ENCODE peak calls at places on chromosome X, in ten cellular contexts. D is IMR-90, F is OCI-LY7, O is fibroblast of lung, Y is H9, V is hepatocyte, R is mesenchymal stem cell, H is PC-3, S is A549, T is MM.1S. Z is an unnamed sample.

GRCh38 chrX:115367455-115367854 is 77.9 kb downstream of the LUZP4 start:
- DNase-seq in D (peak), F (no peak), O (no peak), Y (no peak), V (no peak), R (peak), H (no peak), S (no peak), T (no peak), Z (peak)

GRCh38 chrX:42119076-42119475 is 195.7 kb upstream of the CASK start:
- DNase-seq in D (peak), F (no peak), O (peak), Y (no peak), V (peak), R (peak), H (peak), S (peak), T (no peak), Z (peak)

GRCh38 chrX:49829016-49829415 is at the start of gene PAGE4:
- DNase-seq in D (no peak), F (peak), O (no peak), Y (peak), V (no peak), R (no peak), H (peak), S (peak), T (no peak), Z (no peak)

GRCh38 chrX:476724-477075 is 90.0 kb upstream of the PPP2R3B start:
- DNase-seq in D (no peak), F (no peak), O (no peak), Y (no peak), V (no peak), R (no peak), H (no peak), S (no peak), T (no peak), Z (no peak)

GRCh38 chrX:137195991-137196390 is 162.2 kb upstream of the GPR101 start:
- DNase-seq in D (no peak), F (no peak), O (no peak), Y (no peak), V (no peak), R (no peak), H (peak), S (no peak), T (no peak), Z (no peak)

GRCh38 chrX:150573702-150574101 is 5.3 kb downstream of the MTM1 start:
- DNase-seq in D (no peak), F (peak), O (no peak), Y (no peak), V (no peak), R (no peak), H (no peak), S (no peak), T (no peak), Z (no peak)

GRCh38 chrX:110146521-110146920 is 143.6 kb downstream of the TMEM164 start:
- DNase-seq in D (peak), F (peak), O (peak), Y (no peak), V (peak), R (peak), H (peak), S (peak), T (peak), Z (peak)

GRCh38 chrX:134237363-134237702 is 351 bp downstream of the CCDC160 start:
- DNase-seq in D (no peak), F (no peak), O (no peak), Y (no peak), V (peak), R (peak), H (no peak), S (no peak), T (no peak), Z (no peak)

GRCh38 chrX:122817321-122817720 is 366.8 kb upstream of the GRIA3 start:
- DNase-seq in D (no peak), F (no peak), O (no peak), Y (no peak), V (no peak), R (no peak), H (no peak), S (no peak), T (no peak), Z (no peak)

GRCh38 chrX:81120936-81121351 is 80.8 kb downstream of the HMGN5 start:
- DNase-seq in D (peak), F (peak), O (peak), Y (peak), V (peak), R (peak), H (peak), S (peak), T (peak), Z (peak)

GRCh38 chrX:109793191-109793590 is 60.1 kb upstream of the ACSL4 start:
- DNase-seq in D (no peak), F (no peak), O (no peak), Y (no peak), V (no peak), R (no peak), H (peak), S (no peak), T (no peak), Z (peak)

GRCh38 chrX:101237041-101237440 is 17.5 kb downstream of the DRP2 start:
- DNase-seq in D (no peak), F (no peak), O (no peak), Y (no peak), V (no peak), R (no peak), H (no peak), S (no peak), T (no peak), Z (no peak)

GRCh38 chrX:121298499-121298898 is 251.1 kb downstream of the GLUD2 start:
- DNase-seq in D (no peak), F (no peak), O (no peak), Y (no peak), V (no peak), R (no peak), H (no peak), S (no peak), T (no peak), Z (no peak)

GRCh38 chrX:39133971-39134370 is 332.7 kb downstream of the MID1IP1 start:
- DNase-seq in D (no peak), F (peak), O (no peak), Y (peak), V (peak), R (no peak), H (peak), S (peak), T (peak), Z (no peak)

GRCh38 chrX:107429090-107429489 is 20.4 kb upstream of the FRMPD3 start:
- DNase-seq in D (peak), F (peak), O (peak), Y (peak), V (no peak), R (peak), H (peak), S (peak), T (peak), Z (no peak)

GRCh38 chrX:43870758-43871419 is 11.4 kb downstream of the MAOB start:
- DNase-seq in D (no peak), F (no peak), O (no peak), Y (no peak), V (no peak), R (no peak), H (no peak), S (no peak), T (peak), Z (no peak)

GRCh38 chrX:23554304-23554703 is 113.0 kb upstream of the PRDX4 start:
- DNase-seq in D (peak), F (peak), O (peak), Y (no peak), V (peak), R (peak), H (peak), S (peak), T (peak), Z (peak)

GRCh38 chrX:127879585-127879984 is 172.6 kb downstream of the ACTRT1 start:
- DNase-seq in D (no peak), F (no peak), O (no peak), Y (no peak), V (no peak), R (no peak), H (peak), S (no peak), T (no peak), Z (no peak)

GRCh38 chrX:72123471-72124185 is 8.1 kb downstream of the RTL5 start:
- DNase-seq in D (peak), F (no peak), O (peak), Y (peak), V (peak), R (peak), H (no peak), S (no peak), T (no peak), Z (no peak)

GRCh38 chrX:139680356-139680755 is 27.6 kb downstream of the MCF2 start:
- DNase-seq in D (no peak), F (no peak), O (no peak), Y (no peak), V (no peak), R (no peak), H (no peak), S (no peak), T (no peak), Z (peak)

GRCh38 chrX:86078650-86079049 is 31.3 kb upstream of the CHM start:
- DNase-seq in D (no peak), F (no peak), O (no peak), Y (no peak), V (no peak), R (no peak), H (no peak), S (no peak), T (no peak), Z (no peak)

GRCh38 chrX:40245411-40246140 is 147.8 kb upstream of the BCOR start:
- DNase-seq in D (no peak), F (no peak), O (peak), Y (no peak), V (peak), R (peak), H (no peak), S (no peak), T (no peak), Z (no peak)

GRCh38 chrX:53831662-53832635 is 145.4 kb upstream of the HUWE1 start:
- DNase-seq in D (peak), F (peak), O (peak), Y (peak), V (peak), R (peak), H (peak), S (peak), T (peak), Z (peak)

GRCh38 chrX:20140410-20140809 is 1.2 kb downstream of the EIF1AX start:
- DNase-seq in D (no peak), F (peak), O (no peak), Y (no peak), V (no peak), R (no peak), H (no peak), S (no peak), T (no peak), Z (no peak)

GRCh38 chrX:54029543-54030143 is 14.6 kb downstream of the PHF8 start:
- DNase-seq in D (no peak), F (no peak), O (no peak), Y (no peak), V (no peak), R (no peak), H (no peak), S (no peak), T (no peak), Z (peak)

GRCh38 chrX:1389993-1390285 is 2.0 kb downstream of the SLC25A6 start:
- DNase-seq in D (no peak), F (no peak), O (no peak), Y (no peak), V (no peak), R (no peak), H (no peak), S (no peak), T (no peak), Z (no peak)

GRCh38 chrX:111270339-111270738 is at the start of gene CAPN6:
- DNase-seq in D (peak), F (no peak), O (no peak), Y (peak), V (peak), R (peak), H (peak), S (peak), T (peak), Z (peak)

GRCh38 chrX:51759055-51759454 is 15.8 kb downstream of the GSPT2 start:
- DNase-seq in D (no peak), F (no peak), O (no peak), Y (no peak), V (no peak), R (no peak), H (no peak), S (no peak), T (no peak), Z (no peak)

GRCh38 chrX:71665747-71666146 is 1.6 kb upstream of the LOC101059915 start:
- DNase-seq in D (no peak), F (no peak), O (no peak), Y (no peak), V (no peak), R (no peak), H (no peak), S (no peak), T (no peak), Z (no peak)

GRCh38 chrX:154738013-154738738 is 12.7 kb downstream of the GAB3 start:
- DNase-seq in D (peak), F (no peak), O (peak), Y (no peak), V (no peak), R (peak), H (peak), S (no peak), T (no peak), Z (peak)

GRCh38 chrX:40878821-40879571 is 143.7 kb upstream of the MED14 start:
- DNase-seq in D (no peak), F (no peak), O (no peak), Y (peak), V (no peak), R (no peak), H (no peak), S (no peak), T (no peak), Z (no peak)

GRCh38 chrX:3592184-3592583 is 121.3 kb downstream of the PRKX start:
- DNase-seq in D (no peak), F (no peak), O (no peak), Y (peak), V (no peak), R (no peak), H (no peak), S (no peak), T (no peak), Z (no peak)

GRCh38 chrX:151687635-151688034 is 7.6 kb upstream of the PRRG3 start:
- DNase-seq in D (no peak), F (no peak), O (no peak), Y (no peak), V (no peak), R (no peak), H (no peak), S (no peak), T (no peak), Z (no peak)

GRCh38 chrX:53440631-53441517 is 6.7 kb upstream of the HSD17B10 start:
- DNase-seq in D (peak), F (no peak), O (peak), Y (peak), V (peak), R (peak), H (peak), S (peak), T (no peak), Z (peak)

GRCh38 chrX:30577362-30577961 is at the start of gene TASL:
- DNase-seq in D (no peak), F (peak), O (no peak), Y (no peak), V (no peak), R (no peak), H (no peak), S (no peak), T (peak), Z (no peak)

GRCh38 chrX:124018031-124018430 is 56.5 kb downstream of the STAG2 start:
- DNase-seq in D (peak), F (peak), O (peak), Y (no peak), V (no peak), R (peak), H (peak), S (no peak), T (no peak), Z (no peak)

GRCh38 chrX:56762220-56762619 is 33.2 kb downstream of the NBDY start:
- DNase-seq in D (no peak), F (peak), O (no peak), Y (no peak), V (no peak), R (no peak), H (no peak), S (no peak), T (peak), Z (no peak)

GRCh38 chrX:104420907-104421306 is 145.1 kb upstream of the IL1RAPL2 start:
- DNase-seq in D (no peak), F (no peak), O (no peak), Y (no peak), V (no peak), R (no peak), H (peak), S (no peak), T (no peak), Z (no peak)

GRCh38 chrX:44954562-44954961 is 81.6 kb downstream of the KDM6A start:
- DNase-seq in D (no peak), F (no peak), O (no peak), Y (no peak), V (no peak), R (no peak), H (peak), S (no peak), T (no peak), Z (no peak)
- H3K4me2 ChIP-seq in D (no peak), F (no peak), O (no peak), Y (peak), V (peak), R (no peak), H (peak), S (peak), T (no peak), Z (peak)

DNA sequence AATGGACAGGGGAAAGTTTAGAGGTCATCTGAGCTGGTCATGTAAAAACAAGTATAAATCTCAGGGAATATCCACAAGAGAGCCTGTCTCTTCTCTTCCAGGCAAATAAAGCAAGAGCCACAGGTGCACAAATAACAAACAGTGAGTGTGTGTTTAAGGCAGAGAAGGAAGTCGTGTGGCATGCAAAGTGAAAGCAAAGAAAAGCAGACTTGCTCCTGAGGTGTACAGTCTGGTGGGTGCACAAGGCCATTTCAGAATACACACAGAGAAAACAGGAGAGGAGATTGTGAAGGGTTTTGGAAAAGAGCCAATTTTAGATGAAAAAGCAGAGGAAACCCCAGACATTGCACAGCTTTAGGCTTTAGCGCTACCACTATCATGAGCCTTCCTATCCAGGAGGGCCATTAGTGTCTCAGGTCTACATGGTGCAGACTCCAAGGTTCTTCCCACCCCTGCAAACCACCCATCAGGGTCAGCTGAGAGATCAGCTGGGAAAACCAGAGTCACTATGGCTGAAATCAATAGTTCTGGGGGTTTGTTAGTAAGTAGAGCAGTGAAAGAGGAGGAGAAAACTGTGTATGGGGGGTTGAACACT is 355.8 kb downstream of the KLHL4 start:
- DNase-seq in D (no peak), F (no peak), O (no peak), Y (no peak), V (peak), R (no peak), H (no peak), S (no peak), T (peak), Z (no peak)
- H3K4me2 ChIP-seq in D (no peak), F (no peak), O (no peak), Y (no peak), V (peak), R (no peak), H (no peak), S (no peak), T (peak), Z (no peak)

DNA sequence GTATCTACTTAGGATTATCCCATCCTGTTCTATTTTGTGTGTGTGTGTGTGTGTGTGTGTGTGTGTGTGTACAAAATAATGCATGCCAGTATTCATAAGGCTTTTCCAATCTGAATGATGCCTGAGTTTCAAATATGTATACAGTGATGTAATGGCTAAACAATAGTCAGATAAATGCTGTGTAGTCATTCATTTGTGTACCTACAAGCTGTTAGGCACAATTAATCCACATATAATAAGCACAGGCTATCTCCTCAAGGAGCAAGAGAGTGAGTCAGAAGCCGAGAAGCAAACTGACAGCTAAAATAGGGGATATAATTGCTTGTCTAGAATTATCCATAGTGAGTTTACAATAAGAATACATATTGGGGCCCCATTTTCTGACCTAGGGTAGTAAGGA is 15.7 kb downstream of the DMD start:
- DNase-seq in D (peak), F (no peak), O (no peak), Y (no peak), V (no peak), R (no peak), H (no peak), S (no peak), T (no peak), Z (no peak)
- H3K4me2 ChIP-seq in D (no peak), F (no peak), O (no peak), Y (no peak), V (no peak), R (no peak), H (no peak), S (no peak), T (no peak), Z (no peak)

GRCh38 chrX:37846141-37846540 is 1.2 kb downstream of the DYNLT3 start:
- DNase-seq in D (peak), F (no peak), O (no peak), Y (no peak), V (no peak), R (peak), H (peak), S (no peak), T (no peak), Z (peak)
- H3K4me2 ChIP-seq in D (peak), F (no peak), O (peak), Y (no peak), V (peak), R (no peak), H (peak), S (peak), T (peak), Z (peak)

DNA sequence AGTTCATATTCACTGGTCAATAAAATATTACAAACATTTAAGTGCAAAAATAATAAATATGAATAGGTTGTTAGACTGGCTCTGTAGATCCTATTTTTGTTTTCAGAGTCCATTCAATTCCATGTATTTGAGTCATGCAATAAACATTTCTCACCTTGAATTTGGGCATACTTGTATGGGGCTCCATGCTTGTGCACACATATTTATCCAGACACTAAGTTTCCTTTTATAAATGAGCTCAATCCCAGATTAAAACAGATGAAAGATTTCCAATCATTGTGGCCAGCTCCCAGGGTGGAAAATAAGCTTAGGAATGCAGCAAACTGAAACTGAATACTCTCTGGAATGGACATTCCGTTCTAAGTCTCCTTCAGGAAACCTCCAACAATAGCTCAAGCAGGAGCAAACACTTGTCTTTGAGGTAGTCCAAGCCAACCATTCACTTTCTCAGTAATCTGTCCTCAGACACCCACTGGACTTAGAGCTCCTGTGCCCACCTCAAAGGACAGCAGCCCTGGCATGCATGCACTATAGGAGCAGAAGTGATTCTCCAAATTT is 16.4 kb downstream of the DMD start:
- DNase-seq in D (peak), F (no peak), O (peak), Y (no peak), V (no peak), R (peak), H (no peak), S (no peak), T (no peak), Z (no peak)
- H3K4me2 ChIP-seq in D (peak), F (no peak), O (peak), Y (no peak), V (no peak), R (no peak), H (no peak), S (no peak), T (no peak), Z (peak)

GRCh38 chrX:10104958-10105658 is 51.7 kb upstream of the CLCN4 start:
- DNase-seq in D (no peak), F (no peak), O (peak), Y (no peak), V (no peak), R (no peak), H (no peak), S (no peak), T (no peak), Z (no peak)
- H3K4me2 ChIP-seq in D (no peak), F (peak), O (no peak), Y (no peak), V (no peak), R (no peak), H (no peak), S (no peak), T (no peak), Z (no peak)

GRCh38 chrX:63738696-63739095 is 46.3 kb downstream of the ARHGEF9 start:
- DNase-seq in D (peak), F (no peak), O (no peak), Y (no peak), V (no peak), R (no peak), H (no peak), S (no peak), T (peak), Z (no peak)
- H3K4me2 ChIP-seq in D (no peak), F (no peak), O (no peak), Y (no peak), V (no peak), R (no peak), H (no peak), S (no peak), T (peak), Z (no peak)

GRCh38 chrX:32530802-32531403 is 680.4 kb downstream of the DMD start:
- DNase-seq in D (peak), F (peak), O (peak), Y (no peak), V (peak), R (peak), H (peak), S (peak), T (peak), Z (peak)
- H3K4me2 ChIP-seq in D (peak), F (peak), O (no peak), Y (no peak), V (peak), R (no peak), H (peak), S (peak), T (peak), Z (peak)